ENCODE peak calls at places on chromosomes 4 and X, in nine cellular contexts. Q is sigmoid colon, W is right lobe of liver, I is BJ, E is astrocyte, J is tibial artery, S is HCT116, L is endodermal cell, P is IMR-90. F is an unnamed sample. For H3K27me3, the result is how much of the 10 kb centered on the place peaks cover.

GRCh38 chr4:182863501-182863900 is 53.7 kb downstream of the DCTD start:
- DNase-seq in P (no peak), E (no peak), L (peak), J (no peak), W (no peak), S (no peak), Q (no peak), I (no peak), F (no peak)

GRCh38 chrX:131728295-131729145 is 184.6 kb downstream of the OR13H1 start:
- DNase-seq in E (peak), J (no peak), I (no peak), L (no peak), P (peak), W (peak), S (no peak), Q (peak), F (no peak)

GRCh38 chr4:151117371-151117962 is 18.0 kb downstream of the RPS3A start:
- DNase-seq in S (peak), I (no peak), L (peak), P (peak), Q (no peak), W (peak), J (no peak), E (peak), F (peak)

GRCh38 chr4:110518889-110519490 is 43.0 kb downstream of the ENPEP start:
- DNase-seq in J (no peak), W (no peak), I (no peak), L (peak), S (no peak), P (peak), Q (no peak), E (no peak), F (no peak)

GRCh38 chr4:86970447-86971354 is 35.9 kb downstream of the AFF1 start:
- DNase-seq in L (no peak), E (no peak), J (no peak), I (no peak), W (no peak), S (no peak), P (no peak), Q (no peak), F (no peak)

GRCh38 chr4:7831330-7831729 is 108.3 kb downstream of the AFAP1 start:
- DNase-seq in S (no peak), P (peak), J (no peak), Q (peak), L (no peak), W (no peak), I (peak), E (peak), F (no peak)

GRCh38 chr4:146582864-146583263 is 55.8 kb upstream of the POU4F2 start:
- DNase-seq in Q (no peak), S (peak), I (no peak), E (no peak), L (no peak), P (no peak), J (no peak), W (no peak), F (no peak)

GRCh38 chr4:119184128-119184527 is 28.4 kb upstream of the USP53 start:
- DNase-seq in I (no peak), J (no peak), E (no peak), Q (no peak), P (no peak), S (no peak), L (no peak), W (no peak), F (no peak)

GRCh38 chr4:84565951-84566350 is 17.0 kb upstream of the CDS1 start:
- DNase-seq in Q (no peak), P (no peak), S (no peak), I (no peak), E (no peak), W (no peak), L (peak), J (no peak), F (no peak)

GRCh38 chr4:65046496-65047101 is 623.7 kb downstream of the EPHA5 start:
- DNase-seq in W (no peak), S (no peak), I (no peak), Q (no peak), P (no peak), J (no peak), L (peak), E (peak), F (peak)

GRCh38 chr4:166318810-166319525 is 445.9 kb downstream of the TLL1 start:
- DNase-seq in P (peak), J (no peak), W (no peak), Q (no peak), S (no peak), L (no peak), E (peak), I (peak), F (peak)

GRCh38 chr4:158754385-158755180 is 14.2 kb upstream of the FNIP2 start:
- DNase-seq in E (peak), S (no peak), J (no peak), P (peak), W (no peak), I (peak), L (no peak), Q (no peak), F (no peak)

GRCh38 chr4:99657801-99658200 is at the start of gene C4orf54:
- DNase-seq in W (no peak), I (no peak), E (peak), Q (no peak), J (no peak), L (no peak), P (no peak), S (no peak), F (peak)

DNA sequence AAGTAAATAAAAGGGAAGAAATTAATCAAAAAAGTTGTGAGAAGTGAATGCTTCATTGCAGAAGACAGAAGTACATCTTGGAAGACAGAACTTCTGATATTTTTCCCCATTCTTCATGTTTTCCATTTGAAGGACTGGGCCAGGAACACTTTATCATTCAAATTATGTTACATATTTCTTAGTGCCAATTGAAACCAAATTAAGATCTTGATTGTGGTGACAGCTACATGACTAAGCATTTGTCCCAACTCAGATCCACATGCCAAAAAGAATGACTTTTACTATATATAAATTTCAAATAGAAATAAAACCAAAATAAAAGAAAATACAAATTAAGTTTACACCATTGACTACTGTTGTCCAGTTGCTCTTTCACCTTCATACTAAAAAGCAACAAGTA is 14.0 kb upstream of the FGF5 start:
- DNase-seq in J (no peak), W (no peak), I (no peak), S (no peak), P (no peak), Q (no peak), L (no peak), E (no peak), F (no peak)
- H3K4me3 ChIP-seq in J (no peak), W (no peak), I (no peak), S (no peak), P (no peak), Q (no peak), L (no peak), E (no peak), F (no peak)

GRCh38 chr4:69154021-69154420 is 57.7 kb downstream of the UGT2B7 start:
- DNase-seq in Q (no peak), P (no peak), L (no peak), J (no peak), I (no peak), E (no peak), S (no peak), W (no peak), F (no peak)

GRCh38 chr4:69156913-69157312 is 57.6 kb downstream of the UGT2B11 start:
- DNase-seq in I (no peak), S (peak), W (no peak), P (no peak), Q (no peak), L (peak), J (no peak), E (no peak), F (no peak)
- TF ChIP-seq CTCF in I (peak), S (peak), W (no peak), P (peak), Q (no peak), L (peak), J (no peak), E (no peak), F (peak)

GRCh38 chrX:134548257-134548732 is 88.3 kb downstream of the HPRT1 start:
- DNase-seq in S (no peak), W (no peak), P (no peak), L (no peak), J (no peak), I (no peak), E (no peak), Q (no peak), F (no peak)
- H3K27me3 ChIP-seq in S (under half), W (under half), P (under half), L (under half), J (under half), I (under half), E (under half), Q (under half), F (under half)

GRCh38 chrX:64427281-64427680 is 32.0 kb upstream of the MTMR8 start:
- DNase-seq in W (no peak), I (no peak), E (no peak), P (no peak), L (no peak), Q (no peak), J (no peak), S (no peak), F (no peak)
- H3K4me3 ChIP-seq in W (no peak), I (no peak), E (no peak), P (no peak), L (no peak), Q (no peak), J (no peak), S (no peak), F (no peak)

GRCh38 chr4:2177443-2178093 is 64.4 kb downstream of the HAUS3 start:
- DNase-seq in S (no peak), J (no peak), E (no peak), Q (no peak), I (no peak), P (no peak), W (no peak), L (no peak), F (no peak)
- TF ChIP-seq CTCF in S (no peak), J (no peak), E (peak), Q (no peak), I (no peak), P (no peak), W (no peak), L (peak), F (peak)

GRCh38 chrX:153869473-153870287 is 16.3 kb downstream of the L1CAM start:
- DNase-seq in L (no peak), I (no peak), E (no peak), Q (no peak), S (no peak), J (no peak), W (no peak), P (no peak), F (no peak)

GRCh38 chrX:153870791-153871360 is 15.1 kb downstream of the L1CAM start:
- DNase-seq in J (no peak), P (no peak), E (no peak), W (no peak), I (no peak), L (no peak), S (no peak), Q (peak), F (no peak)

GRCh38 chrX:153871451-153871850 is 14.5 kb downstream of the L1CAM start:
- DNase-seq in E (no peak), I (no peak), P (no peak), S (no peak), W (no peak), Q (no peak), L (no peak), J (no peak), F (no peak)

GRCh38 chrX:153868576-153869472 is 17.1 kb downstream of the L1CAM start:
- DNase-seq in S (no peak), L (no peak), I (no peak), W (no peak), E (no peak), P (no peak), J (no peak), Q (no peak), F (no peak)

DNA sequence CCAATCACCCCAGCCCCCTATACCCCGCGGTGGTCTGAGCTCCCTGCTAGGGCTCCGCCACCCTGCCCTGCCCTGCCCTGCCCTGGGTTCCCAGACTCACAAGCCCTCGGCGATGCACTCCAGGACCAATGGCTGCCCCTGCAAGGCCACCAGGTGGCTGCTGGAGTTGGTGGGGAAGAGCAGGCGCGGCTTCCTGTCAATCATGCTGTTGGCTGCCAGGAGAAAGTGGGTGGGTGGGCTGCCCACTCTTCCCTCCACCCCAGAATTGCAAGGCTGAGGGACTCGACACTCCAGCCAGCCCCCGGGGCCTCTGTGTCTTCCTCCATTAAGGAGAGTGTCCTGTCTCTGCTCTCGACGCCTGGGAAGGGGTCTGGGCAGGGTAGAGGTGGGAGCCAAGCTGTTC is 15.7 kb downstream of the L1CAM start:
- DNase-seq in I (no peak), J (no peak), L (no peak), P (no peak), Q (peak), W (no peak), E (no peak), S (no peak), F (no peak)
- H3K27me3 ChIP-seq in I (under half), J (under half), L (under half), P (under half), Q (under half), W (under half), E (under half), S (under half), F (under half)

GRCh38 chr4:23021040-23021439 is 328.3 kb downstream of the GBA3 start:
- DNase-seq in S (no peak), I (no peak), J (no peak), W (no peak), E (no peak), P (no peak), L (no peak), Q (no peak), F (no peak)
- H3K4me3 ChIP-seq in S (no peak), I (no peak), J (no peak), W (no peak), E (no peak), P (no peak), L (no peak), Q (no peak), F (no peak)